ENCODE peak calls at places on chromosomes 2 and 18, in eight cellular contexts. Z, P, M, C, G, H, I and T are unnamed samples.

GRCh38 chr2:86383844-86384243 is 46.4 kb upstream of the REEP1 start:
- DNase-seq in Z (peak), P (peak), I (no peak), M (no peak), H (peak), G (no peak), C (no peak), T (no peak)

GRCh38 chr2:21007129-21008013 is 36.5 kb downstream of the APOB start:
- DNase-seq in G (no peak), P (no peak), H (no peak), M (no peak), I (no peak), C (no peak), Z (no peak), T (no peak)

GRCh38 chr2:174662459-174662858 is 64.9 kb upstream of the WIPF1 start:
- DNase-seq in G (no peak), H (peak), Z (peak), I (no peak), P (peak), M (no peak), C (no peak), T (no peak)

GRCh38 chr18:48649231-48649630 is 110.4 kb downstream of the CTIF start:
- DNase-seq in I (no peak), P (no peak), Z (no peak), G (no peak), H (no peak), C (peak), M (no peak), T (no peak)

GRCh38 chr2:62596061-62596658 is 90.2 kb upstream of the TMEM17 start:
- DNase-seq in I (no peak), G (no peak), C (no peak), Z (peak), P (no peak), H (no peak), M (no peak), T (no peak)

GRCh38 chr2:96942907-96943632 is 43.3 kb downstream of the FAM178B start:
- DNase-seq in M (no peak), G (no peak), P (no peak), C (no peak), I (no peak), H (no peak), Z (no peak), T (no peak)

GRCh38 chr2:81645750-81646301 is 1341.3 kb upstream of the LRRTM1 start:
- DNase-seq in H (no peak), P (no peak), Z (no peak), G (no peak), C (no peak), I (no peak), M (no peak), T (no peak)

GRCh38 chr18:51211552-51211951 is 14.1 kb upstream of the MEX3C start:
- DNase-seq in H (peak), Z (peak), G (peak), I (no peak), P (peak), C (no peak), M (no peak), T (no peak)

GRCh38 chr2:121505005-121505404 is 25.7 kb upstream of the RNU4ATAC start:
- DNase-seq in I (no peak), P (peak), C (no peak), H (peak), G (no peak), Z (peak), M (no peak), T (no peak)

GRCh38 chr2:205803507-205803906 is 121.2 kb downstream of the NRP2 start:
- DNase-seq in P (no peak), G (no peak), M (no peak), C (no peak), I (no peak), Z (no peak), H (no peak), T (no peak)

GRCh38 chr18:23188391-23188790 is 53.1 kb downstream of the CABLES1 start:
- DNase-seq in Z (no peak), I (no peak), G (no peak), C (no peak), P (no peak), H (no peak), M (no peak), T (no peak)

GRCh38 chr2:68466361-68466777 is 725 bp downstream of the FBXO48 start:
- DNase-seq in H (peak), I (no peak), P (peak), C (peak), G (peak), M (no peak), Z (peak), T (no peak)

GRCh38 chr2:230619471-230619870 is 93.2 kb upstream of the CAB39 start:
- DNase-seq in I (no peak), Z (no peak), C (no peak), G (no peak), M (no peak), H (no peak), P (no peak), T (no peak)

GRCh38 chr2:45068643-45069140 is 59.4 kb upstream of the SIX2 start:
- DNase-seq in P (peak), H (peak), I (no peak), M (no peak), C (no peak), Z (peak), G (no peak), T (no peak)

GRCh38 chr2:239158641-239159475 is 242.0 kb downstream of the HDAC4 start:
- DNase-seq in H (no peak), C (no peak), Z (no peak), G (no peak), M (no peak), I (no peak), P (no peak), T (peak)

GRCh38 chr2:86016581-86016980 is 89.1 kb downstream of the POLR1A start:
- DNase-seq in C (no peak), G (no peak), I (no peak), P (no peak), H (no peak), M (no peak), Z (no peak), T (no peak)

GRCh38 chr2:111618577-111618930 is 265.4 kb downstream of the ANAPC1 start:
- DNase-seq in I (no peak), H (no peak), Z (no peak), G (no peak), C (no peak), P (no peak), M (no peak), T (no peak)

GRCh38 chr2:237167934-237168333 is 82.2 kb downstream of the COPS8 start:
- DNase-seq in P (no peak), I (no peak), G (no peak), C (no peak), M (no peak), H (no peak), Z (no peak), T (no peak)

GRCh38 chr2:97738236-97739019 is 25.1 kb downstream of the ZAP70 start:
- DNase-seq in G (no peak), C (no peak), H (no peak), I (no peak), M (no peak), Z (no peak), P (no peak), T (no peak)

GRCh38 chr18:7233398-7233797 is 2.5 kb downstream of the LRRC30 start:
- DNase-seq in G (no peak), H (no peak), M (no peak), Z (no peak), I (no peak), P (no peak), C (no peak), T (no peak)

GRCh38 chr2:88429929-88430328 is 22.6 kb downstream of the FOXI3 start:
- DNase-seq in P (no peak), Z (no peak), M (no peak), C (no peak), I (no peak), G (no peak), H (no peak), T (no peak)